ENCODE peak calls at places on chromosomes 3 and 15, in ten cellular contexts. C, X, A, V, P, E, Y, H, B and Z are unnamed samples.

GRCh38 chr15:42133356-42133755 is 23.1 kb downstream of the PLA2G4F start:
- DNase-seq in C (no peak), H (no peak), A (no peak), P (no peak), E (no peak), B (no peak), X (no peak), Y (no peak), V (no peak), Z (no peak)

GRCh38 chr3:157089455-157090221 is 70.3 kb downstream of the CCNL1 start:
- DNase-seq in B (no peak), P (no peak), A (no peak), V (peak), E (no peak), C (no peak), H (no peak), Y (no peak), X (no peak), Z (no peak)

GRCh38 chr15:67479781-67480180 is 41.1 kb upstream of the C15orf61 start:
- DNase-seq in E (peak), P (no peak), C (no peak), B (no peak), A (no peak), Y (no peak), H (no peak), X (no peak), V (peak), Z (no peak)

GRCh38 chr15:101097111-101097510 is 154.7 kb downstream of the CHSY1 start:
- DNase-seq in P (no peak), V (no peak), A (no peak), H (no peak), Y (no peak), C (no peak), X (no peak), E (no peak), B (no peak), Z (no peak)

GRCh38 chr15:74400915-74401757 is 32.6 kb downstream of the SEMA7A start:
- DNase-seq in B (no peak), P (peak), H (no peak), V (no peak), X (no peak), C (no peak), A (no peak), Y (no peak), E (no peak), Z (no peak)

GRCh38 chr3:72661115-72661457 is 187.2 kb downstream of the SHQ1 start:
- DNase-seq in X (no peak), A (peak), V (peak), P (no peak), E (peak), H (peak), B (peak), C (no peak), Y (no peak), Z (peak)

GRCh38 chr15:48800811-48801460 is 9.9 kb downstream of the CEP152 start:
- DNase-seq in A (no peak), E (peak), C (no peak), P (peak), B (no peak), X (no peak), H (no peak), V (peak), Y (no peak), Z (no peak)

GRCh38 chr3:186141776-186142175 is 32.9 kb upstream of the ETV5 start:
- DNase-seq in Y (no peak), V (no peak), B (no peak), P (no peak), C (no peak), H (no peak), A (no peak), E (no peak), X (no peak), Z (no peak)

GRCh38 chr15:48096355-48096786 is 24.4 kb upstream of the SLC24A5 start:
- DNase-seq in P (no peak), Y (no peak), B (no peak), H (no peak), E (no peak), V (peak), C (no peak), A (no peak), X (no peak), Z (no peak)

GRCh38 chr3:119223511-119223910 is 17.2 kb downstream of the B4GALT4 start:
- DNase-seq in Y (no peak), P (no peak), X (no peak), E (no peak), A (no peak), B (no peak), C (no peak), H (no peak), V (no peak), Z (no peak)

GRCh38 chr15:64216722-64217428 is 54.1 kb upstream of the PPIB start:
- DNase-seq in C (no peak), A (no peak), Y (no peak), H (no peak), E (peak), P (peak), B (no peak), X (no peak), V (no peak), Z (no peak)

GRCh38 chr3:142087676-142088075 is 61.7 kb downstream of the TFDP2 start:
- DNase-seq in X (no peak), B (no peak), P (no peak), V (peak), C (no peak), Y (no peak), A (no peak), E (peak), H (no peak), Z (no peak)

GRCh38 chr3:161560006-161560637 is 63.5 kb downstream of the OTOL1 start:
- DNase-seq in B (peak), C (peak), E (peak), X (no peak), V (peak), P (peak), Y (no peak), A (peak), H (peak), Z (peak)